ENCODE peak calls at places on chromosome 14, in four cellular contexts. H is GM12878, I is K562, W is HepG2. M is an unnamed sample.

GRCh38 chr14:38948171-38948570 is 154.9 kb downstream of the SEC23A start:
- DNase-seq in H (no peak), W (no peak), I (no peak), M (no peak)

GRCh38 chr14:51023964-51024363 is 70.9 kb downstream of the TRIM9 start:
- DNase-seq in W (no peak), I (no peak), H (no peak), M (no peak)

GRCh38 chr14:77139540-77140342 is 1.9 kb downstream of the ZDHHC22 start:
- DNase-seq in I (peak), H (no peak), W (peak), M (peak)

GRCh38 chr14:29039171-29039570 is 272.6 kb downstream of the FOXG1 start:
- DNase-seq in W (no peak), H (no peak), I (no peak), M (peak)

GRCh38 chr14:51341338-51341737 is 101.3 kb downstream of the TMX1 start:
- DNase-seq in I (no peak), H (no peak), W (no peak), M (no peak)

GRCh38 chr14:35535794-35536112 is 1.8 kb downstream of the INSM2 start:
- DNase-seq in H (no peak), I (no peak), W (no peak), M (no peak)

GRCh38 chr14:35332517-35333346 is 40.5 kb downstream of the PSMA6 start:
- DNase-seq in W (no peak), H (no peak), I (peak), M (no peak)

GRCh38 chr14:68549057-68549421 is 243.8 kb downstream of the ZFP36L1 start:
- DNase-seq in I (no peak), W (no peak), H (no peak), M (no peak)

GRCh38 chr14:28952161-28952560 is 185.6 kb downstream of the FOXG1 start:
- DNase-seq in H (no peak), I (no peak), W (no peak), M (no peak)

GRCh38 chr14:92755495-92755894 is 7.1 kb upstream of the LGMN start:
- DNase-seq in W (no peak), I (no peak), H (no peak), M (no peak)

GRCh38 chr14:60724080-60724618 is at the start of gene SIX4:
- DNase-seq in W (peak), I (peak), H (no peak), M (peak)

GRCh38 chr14:30657606-30658163 is 35.6 kb downstream of the SCFD1 start:
- DNase-seq in W (peak), I (no peak), H (no peak), M (no peak)

GRCh38 chr14:52703664-52704063 is 3.3 kb upstream of the PSMC6 start:
- DNase-seq in H (no peak), I (no peak), W (no peak), M (no peak)

GRCh38 chr14:71692496-71692895 is 239.7 kb upstream of the RGS6 start:
- DNase-seq in W (no peak), I (no peak), H (no peak), M (no peak)

GRCh38 chr14:102986810-102987579 is 64.5 kb downstream of the AMN start:
- DNase-seq in H (no peak), I (no peak), W (peak), M (no peak)

GRCh38 chr14:103867523-103867953 is 20.2 kb upstream of the PPP1R13B start:
- DNase-seq in W (no peak), H (no peak), I (no peak), M (no peak)

GRCh38 chr14:99548871-99549270 is 55.1 kb downstream of the CCDC85C start:
- DNase-seq in I (no peak), H (no peak), W (no peak), M (no peak)

GRCh38 chr14:26323781-26324363 is 274.0 kb downstream of the NOVA1 start:
- DNase-seq in W (no peak), I (no peak), H (no peak), M (no peak)

GRCh38 chr14:39406560-39406959 is 25.7 kb downstream of the FBXO33 start:
- DNase-seq in W (no peak), I (no peak), H (no peak), M (no peak)

GRCh38 chr14:77133718-77134338 is 7.8 kb downstream of the ZDHHC22 start:
- DNase-seq in W (peak), H (no peak), I (peak), M (peak)

GRCh38 chr14:61927015-61927414 is 164.8 kb downstream of the SNAPC1 start:
- DNase-seq in W (no peak), H (no peak), I (no peak), M (no peak)

GRCh38 chr14:33932526-33933292 is 18.2 kb downstream of the EGLN3 start:
- DNase-seq in H (no peak), I (no peak), W (no peak), M (no peak)

GRCh38 chr14:68000516-68000915 is 180.9 kb downstream of the RAD51B start:
- DNase-seq in I (no peak), H (no peak), W (no peak), M (no peak)

GRCh38 chr14:54606178-54606577 is 39.2 kb downstream of the SAMD4A start:
- DNase-seq in H (no peak), I (no peak), W (no peak), M (peak)

GRCh38 chr14:72064501-72064900 is 132.3 kb downstream of the RGS6 start:
- DNase-seq in H (no peak), I (no peak), W (no peak), M (no peak)

GRCh38 chr14:24692382-24693352 is 58.7 kb upstream of the GZMB start:
- DNase-seq in I (no peak), W (no peak), H (no peak), M (no peak)

GRCh38 chr14:70665448-70666363 is 24.0 kb downstream of the TTC9 start:
- DNase-seq in I (no peak), H (peak), W (no peak), M (no peak)

GRCh38 chr14:20587489-20588154 is at the start of gene RNASE11:
- DNase-seq in H (no peak), W (no peak), I (no peak), M (no peak)

GRCh38 chr14:90483551-90483950 is 86.7 kb downstream of the CALM1 start:
- DNase-seq in W (no peak), H (no peak), I (peak), M (no peak)

DNA sequence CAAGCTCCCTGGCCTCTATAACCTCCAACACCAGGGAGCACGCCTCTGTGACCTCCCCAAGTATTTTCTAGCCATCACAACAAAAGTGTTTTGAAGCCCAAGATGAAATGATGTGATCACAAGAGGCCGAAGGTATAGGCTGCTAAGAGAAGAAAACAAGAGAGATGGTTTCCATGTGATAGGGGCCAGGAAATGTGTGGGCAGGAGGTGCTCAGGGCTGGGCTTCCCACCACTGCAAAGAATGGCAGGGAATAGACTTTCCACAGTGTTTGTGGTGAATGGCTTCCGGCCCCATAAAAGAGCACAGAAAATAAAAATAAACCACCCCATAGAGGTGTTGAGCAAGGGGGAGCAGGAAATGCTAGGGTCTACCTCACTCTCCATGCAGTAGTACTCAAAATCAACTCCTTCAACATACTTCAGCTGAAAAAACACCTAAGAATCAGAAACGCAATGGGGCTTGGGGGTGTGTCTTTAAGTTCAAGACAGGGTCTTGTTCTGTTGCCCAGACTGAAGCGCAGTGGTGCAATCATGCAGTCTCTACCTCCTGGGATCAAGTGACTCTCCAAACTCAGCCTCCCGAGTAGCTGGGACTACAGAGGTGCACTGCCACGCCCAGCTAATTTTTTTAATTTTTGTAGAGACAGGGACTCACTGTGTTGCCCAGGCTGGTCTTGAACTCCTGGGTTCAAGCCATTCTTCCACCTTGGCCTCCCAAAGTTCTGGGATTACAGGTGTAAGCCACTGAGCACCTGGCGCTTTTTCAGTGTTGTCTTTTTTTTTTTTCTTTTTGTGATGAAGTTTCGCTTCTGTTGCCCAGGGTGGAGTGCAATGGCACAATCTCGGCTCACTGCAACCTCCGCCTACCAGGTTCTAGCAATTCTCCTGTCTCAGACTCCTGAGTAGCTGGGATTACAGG is 27.1 kb downstream of the DAD1 start:
- DNase-seq in H (peak), I (peak), W (peak), M (no peak)
- TF ChIP-seq TCF7 in H (peak), I (no peak), W (peak), M (no peak)

GRCh38 chr14:73903028-73903427 is 16.4 kb downstream of the ZNF410 start:
- DNase-seq in H (no peak), W (no peak), I (no peak), M (no peak)
- TF ChIP-seq TCF7 in H (no peak), W (no peak), I (no peak), M (no peak)

GRCh38 chr14:95452176-95452889 is 64.1 kb downstream of the SYNE3 start:
- DNase-seq in I (peak), H (no peak), W (peak), M (peak)
- TF ChIP-seq TCF7 in I (no peak), H (no peak), W (no peak), M (no peak)

GRCh38 chr14:74836251-74836957 is 39.5 kb downstream of the PROX2 start:
- DNase-seq in H (no peak), I (no peak), W (no peak), M (no peak)

GRCh38 chr14:74838141-74838540 is 37.8 kb downstream of the PROX2 start:
- DNase-seq in W (no peak), H (no peak), I (no peak), M (no peak)

GRCh38 chr14:74829238-74829637 is 46.7 kb downstream of the PROX2 start:
- DNase-seq in H (no peak), I (no peak), W (no peak), M (no peak)

GRCh38 chr14:74835607-74836250 is 40.2 kb downstream of the PROX2 start:
- DNase-seq in H (peak), I (no peak), W (no peak), M (no peak)

DNA sequence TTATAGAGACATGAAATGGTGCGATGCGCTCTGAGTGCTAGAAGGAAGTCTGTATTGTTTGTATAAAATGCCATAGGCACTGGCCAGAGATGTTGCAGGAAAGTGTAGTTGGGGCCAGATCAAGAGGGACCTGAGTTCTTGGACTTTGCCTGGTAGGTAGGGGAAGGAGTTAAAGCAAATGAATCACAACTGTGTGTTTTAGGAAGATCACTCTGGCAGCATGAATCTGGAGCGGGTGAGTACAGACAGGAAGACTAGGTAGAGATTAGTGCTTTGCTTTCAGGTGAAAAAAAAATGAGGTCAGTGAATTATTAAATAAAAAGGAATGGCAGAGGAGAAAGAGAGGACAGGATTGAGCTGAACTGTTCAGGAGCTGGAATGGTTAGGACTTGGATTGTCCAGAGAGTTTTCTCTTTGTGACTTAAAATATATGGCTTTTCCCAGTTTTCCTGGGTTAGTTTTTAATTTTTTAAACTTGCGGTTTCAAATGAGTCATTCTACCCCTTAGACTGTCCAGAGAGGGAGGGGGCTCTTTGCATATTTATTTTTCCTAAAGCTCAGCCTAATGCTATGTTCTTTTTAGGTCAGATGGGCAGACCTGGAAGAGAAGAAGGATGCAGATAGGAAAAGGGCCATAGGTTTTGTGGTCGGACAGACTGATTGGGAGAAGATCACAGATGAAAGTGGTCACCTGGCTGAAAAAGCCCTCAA is 41.1 kb downstream of the PROX2 start:
- DNase-seq in W (no peak), I (no peak), H (no peak), M (no peak)
- TF ChIP-seq TCF7 in W (no peak), I (no peak), H (no peak), M (no peak)

DNA sequence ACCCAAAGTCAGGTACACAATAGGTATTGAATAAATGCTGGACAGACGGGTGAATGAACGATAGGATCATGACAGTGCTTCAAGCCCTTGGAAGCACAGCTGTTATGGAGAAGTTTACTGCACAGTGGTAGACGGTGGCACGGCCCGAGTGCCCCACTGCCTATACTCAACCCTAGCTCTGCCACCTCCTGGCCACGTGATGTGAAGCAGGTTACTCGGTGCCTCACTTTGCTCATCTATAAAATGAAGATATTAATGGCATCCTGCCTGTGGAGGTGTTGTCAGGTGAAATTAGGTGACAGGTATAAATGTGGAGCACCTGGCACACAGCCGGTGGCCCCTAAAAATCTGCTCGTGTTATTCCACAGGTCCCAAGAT is 5.8 kb downstream of the ASB2 start:
- DNase-seq in I (no peak), W (peak), H (no peak), M (no peak)
- TF ChIP-seq TCF7 in I (no peak), W (no peak), H (peak), M (no peak)

M was measured in WTC11.